ENCODE peak calls at places on chromosome 21, in four cellular contexts. One of them, this sample, is unnamed.
A peak's percentile ranks its signal among the peaks of the same experiment; 100 is the strongest.

GRCh38 chr21:34598931-34599400 is 15.9 kb downstream of the RCAN1 start:
- DNase-seq in cardiac muscle cell: no peak
- DNase-seq in colonic mucosa: no peak
- DNase-seq in brain microvascular endothelial cell: no peak
- DNase-seq in this sample: peak; percentile 63

GRCh38 chr21:39807738-39808137 is 59.5 kb upstream of the PCP4 start:
- DNase-seq in cardiac muscle cell: no peak
- DNase-seq in colonic mucosa: no peak
- DNase-seq in brain microvascular endothelial cell: no peak
- DNase-seq in this sample: no peak

GRCh38 chr21:38765056-38765455 is 40.7 kb upstream of the ETS2 start:
- DNase-seq in cardiac muscle cell: no peak
- DNase-seq in colonic mucosa: no peak
- DNase-seq in brain microvascular endothelial cell: no peak
- DNase-seq in this sample: no peak

GRCh38 chr21:45015469-45015860 is 58.9 kb upstream of the ADARB1 start:
- DNase-seq in cardiac muscle cell: no peak
- DNase-seq in colonic mucosa: no peak
- DNase-seq in brain microvascular endothelial cell: no peak
- DNase-seq in this sample: no peak

GRCh38 chr21:44477712-44478111 is 22.4 kb downstream of the LRRC3 start:
- DNase-seq in cardiac muscle cell: no peak
- DNase-seq in colonic mucosa: no peak
- DNase-seq in brain microvascular endothelial cell: no peak
- DNase-seq in this sample: no peak

GRCh38 chr21:39647476-39647875 is 34.7 kb downstream of the B3GALT5 start:
- DNase-seq in cardiac muscle cell: no peak
- DNase-seq in colonic mucosa: no peak
- DNase-seq in brain microvascular endothelial cell: peak; percentile 54
- DNase-seq in this sample: peak; percentile 5

GRCh38 chr21:37849703-37850102 is 66.6 kb downstream of the KCNJ6 start:
- DNase-seq in cardiac muscle cell: peak; percentile 72
- DNase-seq in colonic mucosa: no peak
- DNase-seq in brain microvascular endothelial cell: peak; percentile 49
- DNase-seq in this sample: peak; percentile 88

GRCh38 chr21:29163381-29164115 is 33.1 kb downstream of the MAP3K7CL start:
- DNase-seq in cardiac muscle cell: peak; percentile 70
- DNase-seq in colonic mucosa: no peak
- DNase-seq in brain microvascular endothelial cell: no peak
- DNase-seq in this sample: no peak

GRCh38 chr21:29205009-29205408 is 74.6 kb downstream of the MAP3K7CL start:
- DNase-seq in cardiac muscle cell: no peak
- DNase-seq in colonic mucosa: no peak
- DNase-seq in brain microvascular endothelial cell: no peak
- DNase-seq in this sample: no peak

DNA sequence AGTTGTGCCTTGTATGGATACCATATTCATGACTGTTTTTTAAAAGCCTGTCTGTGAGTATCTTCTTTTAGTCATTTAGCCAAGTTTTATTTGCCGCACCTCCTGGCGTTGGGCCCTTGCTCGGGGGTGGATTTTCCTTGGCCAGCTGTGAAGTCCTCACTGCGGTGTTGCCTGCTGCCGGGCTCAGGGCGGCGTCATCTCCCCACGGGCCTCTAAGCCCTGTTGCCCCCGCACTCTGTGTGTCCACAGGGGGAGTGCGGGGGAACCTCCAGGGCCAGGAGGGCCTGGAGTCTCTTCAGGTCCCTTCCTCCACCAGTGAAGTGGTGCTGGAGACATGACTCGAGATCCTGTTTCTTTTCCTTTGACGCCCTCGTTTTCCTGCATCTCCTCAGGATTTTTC is 65.8 kb upstream of the DIP2A start:
- DNase-seq in cardiac muscle cell: peak; percentile 71
- DNase-seq in colonic mucosa: no peak
- DNase-seq in brain microvascular endothelial cell: peak; percentile 14
- DNase-seq in this sample: no peak
- TF ChIP-seq CTCF in cardiac muscle cell: peak; percentile 10
- TF ChIP-seq CTCF in colonic mucosa: no peak
- TF ChIP-seq CTCF in brain microvascular endothelial cell: no peak
- TF ChIP-seq CTCF in this sample: no peak

DNA sequence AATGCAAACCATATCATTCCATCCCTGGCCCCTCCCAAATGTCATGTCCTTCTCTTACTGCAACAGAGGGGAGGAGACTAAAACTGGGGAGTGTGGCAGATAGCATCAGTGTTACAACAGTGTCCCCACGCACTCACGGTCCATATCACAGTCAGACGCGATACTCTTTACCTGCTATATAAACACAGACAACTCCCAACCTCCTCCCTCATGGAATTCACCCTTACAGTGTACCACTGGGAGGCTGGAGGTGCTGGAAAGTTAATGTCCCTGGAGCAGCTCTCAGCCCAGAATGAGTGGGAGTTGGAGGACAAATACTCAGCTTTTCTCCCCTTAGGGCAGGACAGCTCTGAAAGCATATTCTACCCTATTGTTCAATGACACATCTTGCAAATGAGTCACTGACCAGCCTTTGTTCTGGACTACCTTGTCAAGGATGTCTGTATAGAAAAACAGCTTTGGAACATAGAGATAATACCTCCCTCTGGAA is 445.9 kb downstream of the SETD4 start:
- DNase-seq in cardiac muscle cell: peak; percentile 48
- DNase-seq in colonic mucosa: no peak
- DNase-seq in brain microvascular endothelial cell: peak; percentile 55
- DNase-seq in this sample: peak; percentile 93
- H3K27ac ChIP-seq in cardiac muscle cell: no peak overlapping the region
- H3K27ac ChIP-seq in colonic mucosa: no peak overlapping the region
- H3K27ac ChIP-seq in brain microvascular endothelial cell: no peak overlapping the region
- H3K27ac ChIP-seq in this sample: peak overlapping the region; percentile 22

DNA sequence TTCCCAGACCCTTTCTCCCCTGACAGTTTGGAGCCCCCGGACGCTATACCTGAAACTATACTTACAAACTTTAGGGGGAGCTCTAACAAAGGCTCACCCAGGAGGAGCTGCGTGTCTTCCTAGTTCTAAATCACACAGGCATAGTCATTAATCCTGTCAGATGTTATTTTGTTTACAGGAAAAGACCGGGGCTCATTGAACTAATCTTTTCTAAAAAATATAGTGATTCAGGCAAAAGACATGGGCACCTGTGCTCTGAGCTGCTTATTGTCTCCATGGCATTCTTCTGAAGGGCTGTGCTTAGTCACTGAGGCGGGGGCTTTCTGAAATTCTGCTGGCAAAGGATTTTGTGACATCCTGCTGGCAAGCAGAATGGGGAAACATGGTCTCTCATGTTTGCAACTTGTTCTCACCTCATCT is 1577.0 kb downstream of the NCAM2 start:
- DNase-seq in cardiac muscle cell: no peak
- DNase-seq in colonic mucosa: no peak
- DNase-seq in brain microvascular endothelial cell: no peak
- DNase-seq in this sample: no peak
- TF ChIP-seq CTCF in cardiac muscle cell: no peak
- TF ChIP-seq CTCF in colonic mucosa: no peak
- TF ChIP-seq CTCF in brain microvascular endothelial cell: peak; percentile 21
- TF ChIP-seq CTCF in this sample: no peak

GRCh38 chr21:36704958-36705678 is 6.2 kb downstream of the SIM2 start:
- DNase-seq in cardiac muscle cell: no peak
- DNase-seq in colonic mucosa: no peak
- DNase-seq in brain microvascular endothelial cell: no peak
- DNase-seq in this sample: no peak
- H3K27ac ChIP-seq in cardiac muscle cell: no peak overlapping the region
- H3K27ac ChIP-seq in colonic mucosa: no peak overlapping the region
- H3K27ac ChIP-seq in brain microvascular endothelial cell: no peak overlapping the region
- H3K27ac ChIP-seq in this sample: no peak overlapping the region

GRCh38 chr21:41360072-41360821 is 1.6 kb upstream of the MX2 start:
- DNase-seq in cardiac muscle cell: peak; percentile 83
- DNase-seq in colonic mucosa: peak; percentile 65
- DNase-seq in brain microvascular endothelial cell: no peak
- DNase-seq in this sample: no peak
- TF ChIP-seq CTCF in cardiac muscle cell: peak; percentile 6
- TF ChIP-seq CTCF in colonic mucosa: no peak
- TF ChIP-seq CTCF in brain microvascular endothelial cell: peak; percentile 35
- TF ChIP-seq CTCF in this sample: peak; percentile 24

GRCh38 chr21:15935530-15935929 is 205.7 kb downstream of the USP25 start:
- DNase-seq in cardiac muscle cell: no peak
- DNase-seq in colonic mucosa: no peak
- DNase-seq in brain microvascular endothelial cell: no peak
- DNase-seq in this sample: no peak
- H3K27ac ChIP-seq in cardiac muscle cell: no peak overlapping the region
- H3K27ac ChIP-seq in colonic mucosa: no peak overlapping the region
- H3K27ac ChIP-seq in brain microvascular endothelial cell: no peak overlapping the region
- H3K27ac ChIP-seq in this sample: no peak overlapping the region

This sample was measured in foreskin keratinocyte.